ENCODE peak calls at places on chromosome 20, in eight cellular contexts. One of them, this sample, is unnamed.

GRCh38 chr20:49347156-49347555 is 69.3 kb upstream of the ZNFX1 start:
- DNase-seq in CD8-positive, alpha-beta T cell: no peak
- DNase-seq in BE2C: no peak
- DNase-seq in GM12891: no peak
- DNase-seq in neural crest cell: no peak
- DNase-seq in A172: no peak
- DNase-seq in CD4-positive, alpha-beta T cell: no peak
- DNase-seq in cardiac muscle cell: no peak
- DNase-seq in this sample: no peak

GRCh38 chr20:21105429-21106170 is 558 bp downstream of the LINC00237 start:
- DNase-seq in CD8-positive, alpha-beta T cell: no peak
- DNase-seq in BE2C: peak; percentile 22
- DNase-seq in GM12891: no peak
- DNase-seq in neural crest cell: no peak
- DNase-seq in A172: no peak
- DNase-seq in CD4-positive, alpha-beta T cell: no peak
- DNase-seq in cardiac muscle cell: no peak
- DNase-seq in this sample: no peak

GRCh38 chr20:13389115-13389514 is 168.0 kb downstream of the ISM1 start:
- DNase-seq in CD8-positive, alpha-beta T cell: no peak
- DNase-seq in BE2C: no peak
- DNase-seq in GM12891: no peak
- DNase-seq in neural crest cell: no peak
- DNase-seq in A172: no peak
- DNase-seq in CD4-positive, alpha-beta T cell: no peak
- DNase-seq in cardiac muscle cell: no peak
- DNase-seq in this sample: no peak

GRCh38 chr20:24066075-24066700 is 77.6 kb upstream of the GGTLC1 start:
- DNase-seq in CD8-positive, alpha-beta T cell: peak; percentile 7
- DNase-seq in BE2C: no peak
- DNase-seq in GM12891: no peak
- DNase-seq in neural crest cell: no peak
- DNase-seq in A172: no peak
- DNase-seq in CD4-positive, alpha-beta T cell: no peak
- DNase-seq in cardiac muscle cell: no peak
- DNase-seq in this sample: no peak

GRCh38 chr20:54023406-54023805 is 47.0 kb downstream of the BCAS1 start:
- DNase-seq in CD8-positive, alpha-beta T cell: no peak
- DNase-seq in BE2C: no peak
- DNase-seq in GM12891: no peak
- DNase-seq in neural crest cell: no peak
- DNase-seq in A172: no peak
- DNase-seq in CD4-positive, alpha-beta T cell: no peak
- DNase-seq in cardiac muscle cell: no peak
- DNase-seq in this sample: no peak

GRCh38 chr20:37417146-37417856 is 71.4 kb downstream of the SRC start:
- DNase-seq in CD8-positive, alpha-beta T cell: no peak
- DNase-seq in BE2C: no peak
- DNase-seq in GM12891: no peak
- DNase-seq in neural crest cell: no peak
- DNase-seq in A172: no peak
- DNase-seq in CD4-positive, alpha-beta T cell: no peak
- DNase-seq in cardiac muscle cell: no peak
- DNase-seq in this sample: no peak

GRCh38 chr20:43507150-43508080 is at the start of gene L3MBTL1:
- DNase-seq in CD8-positive, alpha-beta T cell: no peak
- DNase-seq in BE2C: peak; percentile 67
- DNase-seq in GM12891: peak; percentile 50
- DNase-seq in neural crest cell: peak; percentile 40
- DNase-seq in A172: no peak
- DNase-seq in CD4-positive, alpha-beta T cell: no peak
- DNase-seq in cardiac muscle cell: peak; percentile 59
- DNase-seq in this sample: peak; percentile 11

GRCh38 chr20:31260326-31260932 is 3.0 kb downstream of the DEFB115 start:
- DNase-seq in CD8-positive, alpha-beta T cell: no peak
- DNase-seq in BE2C: no peak
- DNase-seq in GM12891: no peak
- DNase-seq in neural crest cell: no peak
- DNase-seq in A172: peak; percentile 55
- DNase-seq in CD4-positive, alpha-beta T cell: no peak
- DNase-seq in cardiac muscle cell: no peak
- DNase-seq in this sample: no peak

GRCh38 chr20:33576432-33576883 is 85.7 kb upstream of the C20orf144 start:
- DNase-seq in CD8-positive, alpha-beta T cell: no peak
- DNase-seq in BE2C: peak; percentile 68
- DNase-seq in GM12891: no peak
- DNase-seq in neural crest cell: no peak
- DNase-seq in A172: no peak
- DNase-seq in CD4-positive, alpha-beta T cell: no peak
- DNase-seq in cardiac muscle cell: peak; percentile 12
- DNase-seq in this sample: no peak

GRCh38 chr20:24779886-24780285 is 169.2 kb upstream of the CST7 start:
- DNase-seq in CD8-positive, alpha-beta T cell: no peak
- DNase-seq in BE2C: no peak
- DNase-seq in GM12891: no peak
- DNase-seq in neural crest cell: no peak
- DNase-seq in A172: no peak
- DNase-seq in CD4-positive, alpha-beta T cell: no peak
- DNase-seq in cardiac muscle cell: no peak
- DNase-seq in this sample: no peak

GRCh38 chr20:25195014-25195961 is at the start of gene ENTPD6:
- DNase-seq in CD8-positive, alpha-beta T cell: peak; percentile 94
- DNase-seq in BE2C: peak; percentile 96
- DNase-seq in GM12891: peak; percentile 96
- DNase-seq in neural crest cell: peak; percentile 95
- DNase-seq in A172: peak; percentile 81
- DNase-seq in CD4-positive, alpha-beta T cell: peak; percentile 93
- DNase-seq in cardiac muscle cell: peak; percentile 91
- DNase-seq in this sample: peak; percentile 53

GRCh38 chr20:49267327-49267726 is 10.5 kb downstream of the ZNFX1 start:
- DNase-seq in CD8-positive, alpha-beta T cell: no peak
- DNase-seq in BE2C: no peak
- DNase-seq in GM12891: no peak
- DNase-seq in neural crest cell: no peak
- DNase-seq in A172: no peak
- DNase-seq in CD4-positive, alpha-beta T cell: no peak
- DNase-seq in cardiac muscle cell: no peak
- DNase-seq in this sample: no peak

GRCh38 chr20:20780127-20780822 is 67.8 kb upstream of the RALGAPA2 start:
- DNase-seq in CD8-positive, alpha-beta T cell: no peak
- DNase-seq in BE2C: no peak
- DNase-seq in GM12891: peak; percentile 16
- DNase-seq in neural crest cell: no peak
- DNase-seq in A172: no peak
- DNase-seq in CD4-positive, alpha-beta T cell: no peak
- DNase-seq in cardiac muscle cell: peak; percentile 17
- DNase-seq in this sample: no peak

GRCh38 chr20:64036346-64037198 is 590 bp downstream of the C20orf204 start:
- DNase-seq in CD8-positive, alpha-beta T cell: no peak
- DNase-seq in BE2C: no peak
- DNase-seq in GM12891: no peak
- DNase-seq in neural crest cell: no peak
- DNase-seq in A172: no peak
- DNase-seq in CD4-positive, alpha-beta T cell: no peak
- DNase-seq in cardiac muscle cell: no peak
- DNase-seq in this sample: no peak

GRCh38 chr20:34512266-34512954 is 3.8 kb upstream of the DYNLRB1 start:
- DNase-seq in CD8-positive, alpha-beta T cell: no peak
- DNase-seq in BE2C: no peak
- DNase-seq in GM12891: no peak
- DNase-seq in neural crest cell: no peak
- DNase-seq in A172: no peak
- DNase-seq in CD4-positive, alpha-beta T cell: no peak
- DNase-seq in cardiac muscle cell: no peak
- DNase-seq in this sample: peak; percentile 58

GRCh38 chr20:62406635-62407176 is 379 bp downstream of the CABLES2 start:
- DNase-seq in CD8-positive, alpha-beta T cell: no peak
- DNase-seq in BE2C: no peak
- DNase-seq in GM12891: no peak
- DNase-seq in neural crest cell: no peak
- DNase-seq in A172: no peak
- DNase-seq in CD4-positive, alpha-beta T cell: no peak
- DNase-seq in cardiac muscle cell: no peak
- DNase-seq in this sample: no peak

GRCh38 chr20:59314872-59315500 is 14.6 kb downstream of the EDN3 start:
- DNase-seq in CD8-positive, alpha-beta T cell: no peak
- DNase-seq in BE2C: no peak
- DNase-seq in GM12891: no peak
- DNase-seq in neural crest cell: no peak
- DNase-seq in A172: no peak
- DNase-seq in CD4-positive, alpha-beta T cell: no peak
- DNase-seq in cardiac muscle cell: no peak
- DNase-seq in this sample: no peak

GRCh38 chr20:9422335-9422734 is 92.1 kb upstream of the LAMP5 start:
- DNase-seq in CD8-positive, alpha-beta T cell: no peak
- DNase-seq in BE2C: no peak
- DNase-seq in GM12891: no peak
- DNase-seq in neural crest cell: no peak
- DNase-seq in A172: no peak
- DNase-seq in CD4-positive, alpha-beta T cell: no peak
- DNase-seq in cardiac muscle cell: no peak
- DNase-seq in this sample: no peak

GRCh38 chr20:58700823-58701222 is 8.2 kb downstream of the NPEPL1 start:
- DNase-seq in CD8-positive, alpha-beta T cell: no peak
- DNase-seq in BE2C: no peak
- DNase-seq in GM12891: no peak
- DNase-seq in neural crest cell: no peak
- DNase-seq in A172: no peak
- DNase-seq in CD4-positive, alpha-beta T cell: no peak
- DNase-seq in cardiac muscle cell: peak; percentile 10
- DNase-seq in this sample: no peak

GRCh38 chr20:50146732-50147662 is 6.5 kb downstream of the PEDS1 start:
- DNase-seq in CD8-positive, alpha-beta T cell: peak; percentile 65
- DNase-seq in BE2C: no peak
- DNase-seq in GM12891: peak; percentile 54
- DNase-seq in neural crest cell: no peak
- DNase-seq in A172: peak; percentile 60
- DNase-seq in CD4-positive, alpha-beta T cell: peak; percentile 63
- DNase-seq in cardiac muscle cell: no peak
- DNase-seq in this sample: peak; percentile 72

GRCh38 chr20:34922654-34923381 is 32.8 kb downstream of the GSS start:
- DNase-seq in CD8-positive, alpha-beta T cell: no peak
- DNase-seq in BE2C: no peak
- DNase-seq in GM12891: no peak
- DNase-seq in neural crest cell: no peak
- DNase-seq in A172: peak; percentile 75
- DNase-seq in CD4-positive, alpha-beta T cell: no peak
- DNase-seq in cardiac muscle cell: peak; percentile 88
- DNase-seq in this sample: peak; percentile 44

GRCh38 chr20:60170116-60170515 is 211.9 kb downstream of the CDH26 start:
- DNase-seq in CD8-positive, alpha-beta T cell: no peak
- DNase-seq in BE2C: no peak
- DNase-seq in GM12891: no peak
- DNase-seq in neural crest cell: no peak
- DNase-seq in A172: no peak
- DNase-seq in CD4-positive, alpha-beta T cell: no peak
- DNase-seq in cardiac muscle cell: no peak
- DNase-seq in this sample: no peak

GRCh38 chr20:63025534-63026331 is 19.0 kb upstream of the BHLHE23 start:
- DNase-seq in CD8-positive, alpha-beta T cell: no peak
- DNase-seq in BE2C: peak; percentile 33
- DNase-seq in GM12891: no peak
- DNase-seq in neural crest cell: no peak
- DNase-seq in A172: no peak
- DNase-seq in CD4-positive, alpha-beta T cell: no peak
- DNase-seq in cardiac muscle cell: peak; percentile 61
- DNase-seq in this sample: no peak

GRCh38 chr20:21291026-21291425 is 12.1 kb upstream of the XRN2 start:
- DNase-seq in CD8-positive, alpha-beta T cell: no peak
- DNase-seq in BE2C: no peak
- DNase-seq in GM12891: no peak
- DNase-seq in neural crest cell: no peak
- DNase-seq in A172: no peak
- DNase-seq in CD4-positive, alpha-beta T cell: no peak
- DNase-seq in cardiac muscle cell: no peak
- DNase-seq in this sample: no peak

GRCh38 chr20:11235058-11235457 is 561.3 kb upstream of the JAG1 start:
- DNase-seq in CD8-positive, alpha-beta T cell: no peak
- DNase-seq in BE2C: no peak
- DNase-seq in GM12891: no peak
- DNase-seq in neural crest cell: no peak
- DNase-seq in A172: peak; percentile 96
- DNase-seq in CD4-positive, alpha-beta T cell: no peak
- DNase-seq in cardiac muscle cell: peak; percentile 70
- DNase-seq in this sample: peak; percentile 81

GRCh38 chr20:8271727-8272126 is 139.7 kb downstream of the PLCB1 start:
- DNase-seq in CD8-positive, alpha-beta T cell: no peak
- DNase-seq in BE2C: no peak
- DNase-seq in GM12891: no peak
- DNase-seq in neural crest cell: no peak
- DNase-seq in A172: no peak
- DNase-seq in CD4-positive, alpha-beta T cell: no peak
- DNase-seq in cardiac muscle cell: peak; percentile 17
- DNase-seq in this sample: no peak

GRCh38 chr20:58889334-58890072 is 37.0 kb downstream of the GNAS start:
- DNase-seq in CD8-positive, alpha-beta T cell: no peak
- DNase-seq in BE2C: no peak
- DNase-seq in GM12891: no peak
- DNase-seq in neural crest cell: no peak
- DNase-seq in A172: no peak
- DNase-seq in CD4-positive, alpha-beta T cell: no peak
- DNase-seq in cardiac muscle cell: no peak
- DNase-seq in this sample: no peak

GRCh38 chr20:52103911-52104545 is 87.6 kb downstream of the ZFP64 start:
- DNase-seq in CD8-positive, alpha-beta T cell: no peak
- DNase-seq in BE2C: no peak
- DNase-seq in GM12891: no peak
- DNase-seq in neural crest cell: no peak
- DNase-seq in A172: no peak
- DNase-seq in CD4-positive, alpha-beta T cell: no peak
- DNase-seq in cardiac muscle cell: peak; percentile 25
- DNase-seq in this sample: no peak

This sample was measured in dermis microvascular lymphatic vessel endothelial cell.